ENCODE peak calls at places on chromosomes 4 and X, in ten cellular contexts. T is fibroblast of lung; Q is Caco-2; J is NT2/D1; P is IMR-90; B is naive thymus-derived CD4-positive, alpha-beta T cell; F is thoracic aorta; G is aorta; R is endodermal cell; Y is ascending aorta. U is an unnamed sample.

GRCh38 chr4:29326816-29327215 is 1393.4 kb upstream of the PCDH7 start:
- DNase-seq in T (peak; percentile 9), B (no peak), Y (no peak), Q (no peak), P (peak; percentile 14), F (no peak), R (no peak), J (no peak), G (no peak), U (no peak)

GRCh38 chrX:109624641-109625311 is at the start of gene KCNE5:
- DNase-seq in G (peak; percentile 47), R (peak; percentile 88), T (peak; percentile 9), J (no peak), F (no peak), B (no peak), Q (no peak), P (no peak), Y (no peak), U (no peak)

GRCh38 chrX:125205084-125205917 is 114.4 kb upstream of the TEX13C start:
- DNase-seq in P (no peak), G (peak; percentile 57), Y (peak; percentile 66), T (peak; percentile 6), F (no peak), Q (no peak), J (no peak), B (no peak), R (peak; percentile 88), U (no peak)

GRCh38 chr4:37767019-37767418 is 59.5 kb upstream of the PGM2 start:
- DNase-seq in B (no peak), J (no peak), T (no peak), F (no peak), Q (no peak), G (no peak), R (no peak), Y (no peak), P (no peak), U (no peak)

GRCh38 chr4:3483471-3483921 is 20.4 kb downstream of the DOK7 start:
- DNase-seq in G (peak; percentile 84), R (no peak), B (no peak), T (peak; percentile 53), P (no peak), Q (no peak), Y (peak; percentile 97), F (peak; percentile 77), J (no peak), U (no peak)

GRCh38 chr4:127139788-127140286 is 492.9 kb upstream of the INTU start:
- DNase-seq in J (no peak), T (no peak), F (no peak), G (no peak), B (no peak), Y (no peak), P (no peak), R (no peak), Q (no peak), U (no peak)

GRCh38 chrX:112814496-112814895 is 26.1 kb downstream of the AMOT start:
- DNase-seq in P (no peak), T (no peak), J (no peak), G (no peak), R (no peak), Q (no peak), B (no peak), Y (no peak), F (no peak), U (no peak)

GRCh38 chrX:109270580-109271484 is 211.1 kb downstream of the GUCY2F start:
- DNase-seq in B (no peak), J (no peak), R (no peak), F (no peak), G (no peak), Q (no peak), T (peak; percentile 20), Y (no peak), P (no peak), U (no peak)

GRCh38 chrX:104255465-104255864 is 732 bp upstream of the ESX1 start:
- DNase-seq in Q (no peak), F (no peak), Y (no peak), B (no peak), P (no peak), T (no peak), G (no peak), J (no peak), R (no peak), U (no peak)

GRCh38 chr4:113756005-113756410 is 5.5 kb downstream of the CAMK2D start:
- DNase-seq in P (peak; percentile 70), Q (no peak), Y (no peak), R (no peak), G (no peak), F (no peak), J (no peak), B (no peak), T (peak; percentile 90), U (no peak)

GRCh38 chr4:794911-795725 is 30.8 kb downstream of the CPLX1 start:
- DNase-seq in P (no peak), Q (no peak), Y (no peak), B (no peak), T (no peak), G (no peak), F (no peak), R (peak; percentile 66), J (no peak), U (no peak)

GRCh38 chr4:791866-792630 is 33.9 kb downstream of the CPLX1 start:
- DNase-seq in R (peak; percentile 89), T (peak; percentile 25), B (peak; percentile 21), P (no peak), Q (no peak), J (no peak), G (no peak), F (no peak), Y (no peak), U (peak; percentile 48)

GRCh38 chr4:793941-794621 is 31.8 kb downstream of the CPLX1 start:
- DNase-seq in R (no peak), J (no peak), T (peak; percentile 18), G (no peak), B (no peak), P (peak; percentile 22), Q (no peak), F (no peak), Y (no peak), U (no peak)

GRCh38 chr4:792729-793108 is 33.2 kb downstream of the CPLX1 start:
- DNase-seq in Y (no peak), B (no peak), F (no peak), R (no peak), J (no peak), P (no peak), T (no peak), G (no peak), Q (no peak), U (no peak)

GRCh38 chr4:793109-793861 is 32.6 kb downstream of the CPLX1 start:
- DNase-seq in Y (no peak), J (no peak), F (no peak), P (no peak), B (no peak), T (no peak), R (no peak), G (no peak), Q (no peak), U (no peak)
- H3K4me1 ChIP-seq in Y (peaks cover 4% of the 10 kb centered on the region), J (peaks cover 36% of the 10 kb centered on the region), F (peaks cover 3% of the 10 kb centered on the region), P (no peaks in the 10 kb centered on the region), B (peaks cover 6% of the 10 kb centered on the region), T (no peaks in the 10 kb centered on the region), R (no peaks in the 10 kb centered on the region), G (no peaks in the 10 kb centered on the region), Q (no peaks in the 10 kb centered on the region), U (peaks cover under 1% of the 10 kb centered on the region)

GRCh38 chrX:132967049-132967448 is 8.6 kb upstream of the HS6ST2 start:
- DNase-seq in G (no peak), R (no peak), T (no peak), Q (no peak), B (no peak), P (no peak), Y (no peak), J (no peak), F (no peak), U (no peak)

GRCh38 chrX:132965461-132965860 is 7.0 kb upstream of the HS6ST2 start:
- DNase-seq in F (no peak), J (no peak), B (no peak), Y (no peak), G (no peak), P (no peak), T (no peak), Q (no peak), R (no peak), U (no peak)

GRCh38 chrX:132968282-132968681 is 9.9 kb upstream of the HS6ST2 start:
- DNase-seq in R (no peak), G (no peak), Y (no peak), B (no peak), J (no peak), T (no peak), Q (peak; percentile 35), F (no peak), P (no peak), U (peak; percentile 57)

GRCh38 chrX:132961511-132961910 is 3.1 kb upstream of the HS6ST2 start:
- DNase-seq in T (no peak), P (no peak), F (no peak), J (no peak), R (no peak), Q (no peak), Y (no peak), B (no peak), G (no peak), U (no peak)

DNA sequence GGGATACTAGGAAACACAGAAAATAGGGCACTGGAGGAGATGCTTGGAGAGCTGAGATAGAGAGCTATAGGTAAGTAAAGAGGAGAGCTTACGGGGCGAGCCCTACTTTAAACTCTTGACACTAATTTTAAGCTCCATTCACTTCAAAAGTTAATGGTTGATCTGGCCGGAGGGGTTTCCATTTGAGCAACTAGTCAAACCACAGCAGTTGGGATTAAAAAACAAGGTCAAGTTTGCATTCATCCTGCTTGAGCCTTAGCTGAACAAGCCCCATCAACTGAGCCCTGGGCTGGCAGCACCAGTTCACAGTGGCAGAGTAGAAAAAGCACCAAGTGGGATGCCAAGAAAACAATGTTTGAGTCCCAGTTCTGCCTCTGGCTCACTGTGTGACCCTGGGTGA is 5.4 kb upstream of the HS6ST2 start:
- DNase-seq in F (no peak), J (no peak), P (no peak), T (no peak), Q (no peak), B (no peak), G (no peak), Y (no peak), R (no peak), U (no peak)
- H3K4me1 ChIP-seq in F (no peaks in the 10 kb centered on the region), J (no peaks in the 10 kb centered on the region), P (no peaks in the 10 kb centered on the region), T (no peaks in the 10 kb centered on the region), Q (no peaks in the 10 kb centered on the region), B (no peaks in the 10 kb centered on the region), G (no peaks in the 10 kb centered on the region), Y (no peaks in the 10 kb centered on the region), R (no peaks in the 10 kb centered on the region), U (peaks cover 22% of the 10 kb centered on the region)

DNA sequence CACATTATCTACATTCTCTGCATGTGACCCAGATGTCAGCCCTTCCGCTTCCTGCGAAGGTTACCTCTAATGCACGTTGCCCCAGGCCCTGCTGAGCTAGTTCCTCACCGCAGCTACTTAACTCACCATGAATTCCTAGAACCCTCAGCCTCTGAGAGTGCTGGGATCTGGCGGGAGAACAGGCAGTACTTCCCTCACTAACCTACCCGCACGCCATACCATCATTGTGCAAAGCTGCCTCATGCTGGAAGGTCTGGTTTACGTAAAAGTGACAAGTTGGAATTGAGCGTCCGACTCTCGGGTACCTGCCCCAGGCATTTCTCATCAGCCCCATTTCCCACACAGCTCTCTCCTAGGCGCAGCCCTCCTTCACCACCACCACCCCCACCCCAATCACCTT is 6.3 kb downstream of the SLC25A4 start:
- DNase-seq in Y (no peak), R (no peak), P (no peak), J (no peak), T (no peak), G (no peak), B (no peak), F (no peak), Q (no peak), U (no peak)
- H3K4me1 ChIP-seq in Y (no peaks in the 10 kb centered on the region), R (no peaks in the 10 kb centered on the region), P (no peaks in the 10 kb centered on the region), J (peaks cover 3% of the 10 kb centered on the region), T (peaks cover 2% of the 10 kb centered on the region), G (peaks cover 5% of the 10 kb centered on the region), B (peaks cover 4% of the 10 kb centered on the region), F (no peaks in the 10 kb centered on the region), Q (no peaks in the 10 kb centered on the region), U (peaks cover 2% of the 10 kb centered on the region)

GRCh38 chr4:26088433-26088928 is 174.5 kb downstream of the SMIM20 start:
- DNase-seq in Q (no peak), Y (no peak), T (peak; percentile 75), J (no peak), G (no peak), P (peak; percentile 78), F (no peak), R (no peak), B (no peak), U (peak; percentile 26)
- H3K4me1 ChIP-seq in Q (no peaks in the 10 kb centered on the region), Y (no peaks in the 10 kb centered on the region), T (peaks cover 21% of the 10 kb centered on the region), J (peaks cover 3% of the 10 kb centered on the region), G (no peaks in the 10 kb centered on the region), P (peaks cover 18% of the 10 kb centered on the region), F (peaks cover 4% of the 10 kb centered on the region), R (no peaks in the 10 kb centered on the region), B (peaks cover 6% of the 10 kb centered on the region), U (peaks cover 44% of the 10 kb centered on the region)

U was measured in PC-9.